ENCODE peak calls at places on chromosomes 3 and 15, in five cellular contexts. S is Peyer's patch, F is PC-3, Z is NT2/D1, U is ovary. L is an unnamed sample.
A peak's percentile ranks its signal among the peaks of the same experiment; 100 is the strongest.

GRCh38 chr15:80107774-80108173 is 45.0 kb upstream of the FAH start:
- DNase-seq in S (no peak), F (no peak), Z (no peak), U (peak; percentile 69), L (no peak)

GRCh38 chr3:94433811-94434210 is 370.9 kb downstream of the NSUN3 start:
- DNase-seq in S (no peak), F (no peak), Z (no peak), U (no peak), L (no peak)

GRCh38 chr15:41774873-41775417 is 661 bp downstream of the MAPKBP1 start:
- DNase-seq in S (no peak), F (no peak), Z (no peak), U (no peak), L (no peak)

GRCh38 chr3:69892706-69893105 is 106.8 kb upstream of the SAMMSON start:
- DNase-seq in S (no peak), F (no peak), Z (no peak), U (no peak), L (no peak)

GRCh38 chr3:58203541-58203940 is 7.2 kb downstream of the DNASE1L3 start:
- DNase-seq in S (no peak), F (no peak), Z (no peak), U (no peak), L (no peak)

GRCh38 chr15:91876187-91876586 is 22.7 kb downstream of the SLCO3A1 start:
- DNase-seq in S (no peak), F (no peak), Z (no peak), U (no peak), L (no peak)

GRCh38 chr15:40343512-40343911 is 2.8 kb upstream of the CCDC9B start:
- DNase-seq in S (no peak), F (peak; percentile 97), Z (no peak), U (no peak), L (no peak)

GRCh38 chr15:35481992-35482391 is 64.0 kb downstream of the DPH6 start:
- DNase-seq in S (no peak), F (peak; percentile 98), Z (no peak), U (no peak), L (peak; percentile 13)

GRCh38 chr15:95996494-95996893 is 334.0 kb upstream of the NR2F2 start:
- DNase-seq in S (no peak), F (no peak), Z (no peak), U (no peak), L (no peak)

GRCh38 chr3:44880284-44880683 is 5.9 kb downstream of the TGM4 start:
- DNase-seq in S (no peak), F (no peak), Z (no peak), U (no peak), L (no peak)

GRCh38 chr15:33865416-33865815 is 102.9 kb upstream of the CHRM5 start:
- DNase-seq in S (no peak), F (no peak), Z (no peak), U (no peak), L (no peak)

GRCh38 chr15:58081446-58081845 is 15.9 kb upstream of the ALDH1A2 start:
- DNase-seq in S (no peak), F (no peak), Z (no peak), U (no peak), L (no peak)

GRCh38 chr3:47108546-47108945 is 55.4 kb downstream of the SETD2 start:
- DNase-seq in S (no peak), F (no peak), Z (peak; percentile 54), U (no peak), L (no peak)

GRCh38 chr3:183490653-183491052 is 62.2 kb upstream of the MCF2L2 start:
- DNase-seq in S (peak; percentile 50), F (peak; percentile 94), Z (peak; percentile 92), U (no peak), L (peak; percentile 63)

GRCh38 chr15:88912500-88912921 is 668 bp downstream of the MFGE8 start:
- DNase-seq in S (no peak), F (no peak), Z (no peak), U (peak; percentile 71), L (no peak)

DNA sequence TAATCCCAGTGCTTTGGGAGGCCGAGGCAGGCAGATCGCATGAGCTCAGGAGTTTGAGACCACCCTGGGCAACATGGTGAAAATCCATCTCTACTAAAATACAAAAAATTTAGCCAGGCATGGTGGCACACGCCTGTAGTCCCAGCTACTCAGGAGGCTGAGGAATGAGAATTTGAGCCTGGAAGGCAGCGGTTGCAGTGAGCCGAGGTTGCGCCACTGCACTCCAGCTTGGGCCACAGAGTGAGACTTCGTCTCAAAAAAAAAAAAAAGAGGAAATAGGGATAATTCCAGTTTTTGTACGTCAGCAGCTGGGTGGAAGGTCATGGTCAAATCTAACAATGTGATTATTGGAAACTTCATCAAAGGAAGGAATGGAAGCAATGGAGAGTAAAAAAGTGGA is 3.1 kb downstream of the CMC1 start:
- DNase-seq in S (no peak), F (no peak), Z (no peak), U (no peak), L (no peak)
- H3K4me1 ChIP-seq in S (no peaks in the 10 kb centered on the region), F (peaks cover 24% of the 10 kb centered on the region), Z (no peaks in the 10 kb centered on the region), U (peaks cover 7% of the 10 kb centered on the region), L (peaks cover 15% of the 10 kb centered on the region)

GRCh38 chr3:101674518-101674917 is 2.4 kb downstream of the ZBTB11 start:
- DNase-seq in S (no peak), F (no peak), Z (no peak), U (no peak), L (no peak)
- H3K4me3 ChIP-seq in S (no peak overlapping the region), F (peak overlapping the region; percentile 98), Z (no peak overlapping the region), U (no peak overlapping the region), L (no peak overlapping the region)

DNA sequence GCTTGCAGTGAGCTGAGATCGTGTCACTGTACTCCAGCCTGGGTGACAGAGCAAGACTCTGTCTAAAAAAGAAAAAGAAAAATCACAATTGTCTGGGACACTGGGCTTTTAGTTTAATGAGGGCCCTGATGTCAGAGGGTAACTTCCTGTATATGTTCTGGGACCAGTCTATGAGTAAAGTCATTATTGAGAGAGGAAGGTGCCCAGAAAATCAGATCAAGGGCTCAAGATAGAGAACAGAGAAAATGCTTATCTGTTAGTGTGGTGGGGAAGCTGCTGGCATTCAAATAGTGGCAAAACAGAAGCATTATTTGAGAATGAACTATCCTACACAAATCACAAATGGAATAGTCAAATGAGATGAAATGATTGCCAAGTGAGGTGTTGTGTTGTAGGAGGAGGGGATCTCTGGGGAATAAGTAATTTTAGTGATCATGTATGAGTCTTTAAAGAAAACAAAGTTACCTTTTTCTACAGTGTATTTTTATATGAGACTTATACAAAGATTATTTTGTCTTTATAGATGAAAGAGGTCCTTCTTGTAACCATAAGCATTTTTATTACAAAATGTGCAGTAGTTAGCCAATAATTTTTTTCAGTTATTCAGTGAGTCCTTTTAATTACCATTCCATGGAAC is 13.4 kb downstream of the ARIH2 start:
- DNase-seq in S (no peak), F (no peak), Z (no peak), U (no peak), L (no peak)
- H3K36me3 ChIP-seq in S (no peaks in the 10 kb centered on the region), F (peaks cover 59% of the 10 kb centered on the region), Z (peaks cover 75% of the 10 kb centered on the region), U (no peaks in the 10 kb centered on the region), L (peaks cover 68% of the 10 kb centered on the region)

GRCh38 chr3:188218571-188218970 is 64.6 kb downstream of the LPP start:
- DNase-seq in S (no peak), F (no peak), Z (no peak), U (no peak), L (peak; percentile 14)
- H3K4me1 ChIP-seq in S (peaks cover 4% of the 10 kb centered on the region), F (no peaks in the 10 kb centered on the region), Z (peaks cover 6% of the 10 kb centered on the region), U (peaks cover 18% of the 10 kb centered on the region), L (peaks cover 8% of the 10 kb centered on the region)

GRCh38 chr3:4862973-4863372 is 116.3 kb upstream of the BHLHE40 start:
- DNase-seq in S (no peak), F (no peak), Z (no peak), U (no peak), L (no peak)

GRCh38 chr3:4864503-4864902 is 114.7 kb upstream of the BHLHE40 start:
- DNase-seq in S (no peak), F (no peak), Z (no peak), U (no peak), L (peak; percentile 96)

GRCh38 chr3:4865714-4866113 is 113.5 kb upstream of the BHLHE40 start:
- DNase-seq in S (no peak), F (no peak), Z (no peak), U (no peak), L (no peak)

DNA sequence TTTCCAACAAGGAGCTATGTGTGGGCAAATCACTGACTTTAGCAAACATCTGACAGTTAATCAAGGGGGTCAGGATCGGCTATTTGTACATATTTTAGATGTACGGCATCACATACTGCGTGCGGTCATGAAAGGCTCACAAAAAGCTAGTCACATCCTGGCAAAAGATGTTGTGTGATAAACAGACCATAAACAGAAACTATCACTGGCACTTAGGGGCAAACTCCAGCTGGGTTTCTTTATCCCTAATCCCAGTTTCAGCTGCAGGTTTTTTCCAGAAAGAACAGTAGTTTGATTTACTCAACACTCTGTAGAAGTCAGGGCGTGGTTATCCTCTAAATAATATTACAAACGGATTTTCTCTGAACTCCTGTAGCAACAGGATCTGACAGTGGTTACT is 112.4 kb upstream of the BHLHE40 start:
- DNase-seq in S (peak; percentile 52), F (peak; percentile 29), Z (no peak), U (no peak), L (no peak)
- H3K4me3 ChIP-seq in S (peak overlapping the region; percentile 77), F (peak overlapping the region; percentile 32), Z (no peak overlapping the region), U (no peak overlapping the region), L (no peak overlapping the region)

DNA sequence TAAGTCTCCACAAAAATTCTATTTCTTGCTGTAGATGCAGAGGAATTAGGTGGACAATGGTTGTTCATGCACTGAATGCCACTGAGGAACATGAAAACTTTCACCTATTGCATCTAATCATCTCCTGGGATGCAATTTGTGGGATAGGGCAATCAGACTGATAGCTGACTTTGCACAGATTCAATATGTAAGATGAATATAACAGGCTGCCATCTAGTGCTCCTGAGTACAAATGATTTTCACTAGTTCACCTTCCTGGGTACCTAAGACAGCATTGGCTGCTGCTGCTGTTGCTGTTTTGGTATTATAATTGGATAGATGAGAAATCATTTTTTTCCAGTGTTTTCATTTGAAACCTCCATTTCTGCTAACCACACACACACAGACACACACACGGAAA is 19.7 kb downstream of the TIMMDC1 start:
- DNase-seq in S (no peak), F (no peak), Z (no peak), U (no peak), L (no peak)
- H3K36me3 ChIP-seq in S (no peaks in the 10 kb centered on the region), F (peaks cover 74% of the 10 kb centered on the region), Z (peaks cover 97% of the 10 kb centered on the region), U (no peaks in the 10 kb centered on the region), L (peaks cover 78% of the 10 kb centered on the region)

DNA sequence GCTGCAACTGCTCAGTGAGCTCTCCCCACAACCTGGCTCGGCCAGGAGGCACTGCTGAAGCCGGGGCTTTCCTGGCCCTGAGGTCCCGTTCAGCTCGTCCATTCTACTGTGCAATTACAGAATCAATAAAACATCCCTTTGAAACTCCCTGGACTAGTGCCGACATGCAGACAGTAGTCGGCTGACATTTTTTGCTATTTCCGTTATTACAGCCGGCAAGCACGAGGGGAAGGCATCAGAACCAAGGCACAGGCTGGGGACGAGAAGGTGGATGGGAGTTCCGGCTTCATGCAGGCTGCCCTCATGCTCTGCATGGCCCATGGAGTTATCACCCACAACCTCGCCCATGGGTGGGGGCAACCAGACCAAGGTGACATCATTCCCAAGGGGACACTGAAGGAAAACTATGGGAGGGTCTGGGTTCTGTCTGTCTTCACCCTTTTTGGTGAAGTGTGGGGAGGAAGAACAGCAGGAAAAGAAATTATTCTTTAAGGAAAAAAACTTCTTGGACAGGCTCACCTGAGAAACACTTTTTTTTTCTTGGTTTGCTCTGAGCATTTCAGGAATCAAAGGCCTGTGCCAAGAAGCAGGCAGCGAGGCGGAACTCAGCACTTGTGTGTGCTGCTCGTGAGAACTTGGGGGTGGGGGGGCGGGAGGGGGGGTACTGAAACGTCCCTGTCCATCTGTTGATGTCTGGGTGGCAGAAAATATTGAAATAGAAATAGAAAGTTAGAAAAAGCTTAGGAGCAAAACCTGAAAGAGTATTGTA is 154.5 kb downstream of the FOXP1 start:
- DNase-seq in S (no peak), F (no peak), Z (no peak), U (no peak), L (no peak)
- H3K4me1 ChIP-seq in S (no peaks in the 10 kb centered on the region), F (peaks cover 28% of the 10 kb centered on the region), Z (peaks cover 6% of the 10 kb centered on the region), U (peaks cover 12% of the 10 kb centered on the region), L (no peaks in the 10 kb centered on the region)

L was measured in HAP-1.